ENCODE peak calls at places on chromosomes 1 and 21, in nine cellular contexts. J, U, O, H, I, N, E, S and C are unnamed samples.

GRCh38 chr1:46133181-46133658 is 791 bp upstream of the PIK3R3 start:
- DNase-seq in E (no peak), S (no peak), J (no peak), H (no peak), U (no peak), N (no peak), O (no peak), I (no peak), C (no peak)

GRCh38 chr1:69572921-69573320 is 5.2 kb downstream of the LRRC7 start:
- DNase-seq in E (no peak), J (no peak), I (no peak), S (no peak), H (no peak), N (no peak), U (no peak), O (no peak), C (no peak)

GRCh38 chr21:35027558-35028450 is 21.3 kb downstream of the RUNX1 start:
- DNase-seq in S (no peak), J (no peak), I (no peak), N (no peak), U (no peak), E (no peak), O (no peak), H (no peak), C (no peak)

GRCh38 chr1:210770396-210770984 is 363.5 kb downstream of the KCNH1 start:
- DNase-seq in I (no peak), E (no peak), U (no peak), H (no peak), J (no peak), S (no peak), O (no peak), N (no peak), C (no peak)

GRCh38 chr1:32398401-32398800 is 4.2 kb upstream of the BSDC1 start:
- DNase-seq in E (no peak), I (no peak), J (no peak), H (no peak), S (no peak), U (peak), N (no peak), O (no peak), C (no peak)

GRCh38 chr1:13697738-13698137 is 2.2 kb upstream of the PRDM2 start:
- DNase-seq in S (no peak), E (no peak), N (no peak), I (no peak), H (no peak), U (no peak), O (no peak), J (no peak), C (no peak)

GRCh38 chr1:154744352-154744751 is 125.7 kb downstream of the KCNN3 start:
- DNase-seq in O (no peak), E (no peak), N (no peak), I (no peak), U (no peak), H (peak), J (no peak), S (no peak), C (no peak)

GRCh38 chr1:177172331-177172730 is 1.6 kb downstream of the BRINP2 start:
- DNase-seq in S (no peak), J (no peak), O (no peak), N (no peak), H (no peak), I (no peak), E (no peak), U (no peak), C (no peak)

GRCh38 chr1:83994111-83994510 is 4.8 kb downstream of the TTLL7 start:
- DNase-seq in N (no peak), O (no peak), J (no peak), S (no peak), I (no peak), E (no peak), H (no peak), U (no peak), C (no peak)

GRCh38 chr1:116382857-116383256 is 9.8 kb downstream of the ATP1A1 start:
- DNase-seq in S (no peak), H (no peak), U (no peak), N (no peak), E (no peak), J (no peak), I (no peak), O (no peak), C (no peak)